ENCODE peak calls at places on chromosomes 11 and 22, in four cellular contexts. B is K562, L is GM12878, O is HepG2. V is an unnamed sample.

GRCh38 chr22:47631571-47632102 is 869.2 kb downstream of the TBC1D22A start:
- DNase-seq in B (peak), L (no peak), O (no peak), V (no peak)

GRCh38 chr22:44274918-44275665 is 37.7 kb downstream of the SHISAL1 start:
- DNase-seq in B (no peak), L (no peak), O (no peak), V (no peak)

GRCh38 chr11:114060402-114061052 is 1.0 kb downstream of the ZBTB16 start:
- DNase-seq in B (no peak), L (no peak), O (no peak), V (no peak)

GRCh38 chr11:60197442-60197841 is 14.6 kb upstream of the MS4A6A start:
- DNase-seq in B (no peak), L (no peak), O (no peak), V (no peak)

GRCh38 chr22:45468872-45469572 is 33.7 kb upstream of the FBLN1 start:
- DNase-seq in B (no peak), L (no peak), O (no peak), V (no peak)

GRCh38 chr22:19130959-19131684 is at the start of gene TSSK2:
- DNase-seq in B (no peak), L (no peak), O (no peak), V (no peak)

GRCh38 chr11:27926981-27927481 is 180.9 kb downstream of the KIF18A start:
- DNase-seq in B (peak), L (no peak), O (no peak), V (no peak)

GRCh38 chr11:116691779-116692178 is 81.0 kb downstream of the BUD13 start:
- DNase-seq in B (peak), L (no peak), O (peak), V (peak)

GRCh38 chr11:37929100-37929649 is 1331.1 kb upstream of the RAG2 start:
- DNase-seq in B (no peak), L (no peak), O (no peak), V (no peak)

GRCh38 chr22:19448076-19448607 is 631 bp upstream of the C22orf39 start:
- DNase-seq in B (peak), L (no peak), O (peak), V (peak)

GRCh38 chr22:17120281-17120680 is 879 bp downstream of the TMEM121B start:
- DNase-seq in B (peak), L (no peak), O (no peak), V (peak)

GRCh38 chr11:73389902-73390301 is 13.7 kb downstream of the RELT start:
- DNase-seq in B (no peak), L (no peak), O (no peak), V (no peak)

GRCh38 chr11:119742263-119742861 is 13.4 kb upstream of the NECTIN1 start:
- DNase-seq in B (no peak), L (no peak), O (no peak), V (no peak)

GRCh38 chr11:132972565-132972964 is 559.7 kb downstream of the OPCML start:
- DNase-seq in B (no peak), L (no peak), O (no peak), V (no peak)

GRCh38 chr22:47780281-47780875 is 1017.9 kb downstream of the TBC1D22A start:
- DNase-seq in B (no peak), L (no peak), O (no peak), V (no peak)

GRCh38 chr11:114440971-114441810 is 1.9 kb downstream of the REXO2 start:
- DNase-seq in B (peak), L (no peak), O (peak), V (no peak)

GRCh38 chr11:115607621-115608191 is 103.5 kb upstream of the CADM1 start:
- DNase-seq in B (no peak), L (no peak), O (no peak), V (no peak)

GRCh38 chr22:31346733-31347250 is 646 bp upstream of the PATZ1 start:
- DNase-seq in B (peak), L (no peak), O (peak), V (peak)

GRCh38 chr11:122367809-122368231 is 251.8 kb upstream of the BLID start:
- DNase-seq in B (no peak), L (no peak), O (peak), V (peak)

GRCh38 chr11:115630109-115630700 is 126.0 kb upstream of the CADM1 start:
- DNase-seq in B (no peak), L (no peak), O (no peak), V (no peak)

GRCh38 chr22:19668748-19669147 is 45.6 kb upstream of the SEPTIN5 start:
- DNase-seq in B (no peak), L (no peak), O (no peak), V (no peak)

GRCh38 chr11:108177570-108177969 is 44.9 kb downstream of the NPAT start:
- DNase-seq in B (no peak), L (no peak), O (peak), V (no peak)

GRCh38 chr22:28799834-28800307 is 498 bp downstream of the XBP1 start:
- DNase-seq in B (peak), L (no peak), O (no peak), V (no peak)

GRCh38 chr22:48106715-48107259 is 1344.3 kb downstream of the TBC1D22A start:
- DNase-seq in B (no peak), L (no peak), O (no peak), V (no peak)

GRCh38 chr22:32058656-32059280 is 15.7 kb downstream of the SLC5A1 start:
- DNase-seq in B (no peak), L (no peak), O (no peak), V (no peak)

GRCh38 chr11:7490535-7490934 is 5.2 kb downstream of the OLFML1 start:
- DNase-seq in B (no peak), L (no peak), O (no peak), V (no peak)

GRCh38 chr22:31821572-31821971 is 67.8 kb downstream of the DEPDC5 start:
- DNase-seq in B (no peak), L (no peak), O (no peak), V (no peak)

GRCh38 chr11:109423860-109424190 is 1.8 kb downstream of the C11orf87 start:
- DNase-seq in B (no peak), L (no peak), O (no peak), V (no peak)

GRCh38 chr22:19986410-19987341 is 29.9 kb downstream of the ARVCF start:
- DNase-seq in B (peak), L (no peak), O (peak), V (peak)

GRCh38 chr11:492416-493226 is 14.4 kb downstream of the RNH1 start:
- DNase-seq in B (no peak), L (no peak), O (no peak), V (no peak)

GRCh38 chr11:121352301-121352891 is 59.8 kb downstream of the SC5D start:
- DNase-seq in B (no peak), L (no peak), O (no peak), V (no peak)

GRCh38 chr11:86248609-86249008 is 4.1 kb downstream of the EED start:
- DNase-seq in B (no peak), L (no peak), O (no peak), V (no peak)

DNA sequence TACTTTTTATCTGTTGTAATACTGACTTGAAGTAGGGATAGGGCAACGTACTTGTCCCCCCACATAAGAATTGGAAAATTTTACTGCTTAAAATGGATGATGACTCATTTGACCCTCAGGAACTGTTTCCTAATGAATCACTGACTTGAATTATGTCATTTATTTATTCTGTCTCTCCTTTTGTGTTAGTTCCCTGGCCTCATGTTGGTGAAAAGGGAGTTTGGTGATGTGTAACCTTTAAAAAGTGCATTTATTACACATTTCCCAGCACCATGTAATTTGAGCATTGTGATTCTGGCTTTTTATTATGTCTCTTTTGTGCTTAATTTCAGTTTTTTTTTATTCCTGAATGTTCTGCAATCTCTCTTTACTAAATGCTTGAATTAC is 20.3 kb upstream of the PGM2L1 start:
- DNase-seq in B (no peak), L (no peak), O (peak), V (peak)
- TF ChIP-seq CHD4 in B (no peak), L (no peak), O (no peak), V (no peak)

GRCh38 chr22:42323971-42324370 is 53.5 kb upstream of the TCF20 start:
- DNase-seq in B (no peak), L (no peak), O (no peak), V (no peak)
- TF ChIP-seq CHD4 in B (no peak), L (no peak), O (no peak), V (no peak)

GRCh38 chr11:11777897-11778296 is 63.9 kb upstream of the USP47 start:
- DNase-seq in B (no peak), L (no peak), O (no peak), V (no peak)
- TF ChIP-seq CHD4 in B (no peak), L (no peak), O (no peak), V (no peak)

GRCh38 chr22:22059476-22060002 is 77.0 kb upstream of the TOP3B start:
- DNase-seq in B (no peak), L (no peak), O (no peak), V (no peak)

GRCh38 chr22:22060200-22061084 is 77.9 kb upstream of the TOP3B start:
- DNase-seq in B (peak), L (no peak), O (peak), V (peak)

GRCh38 chr22:22058649-22059475 is 76.3 kb upstream of the TOP3B start:
- DNase-seq in B (no peak), L (no peak), O (no peak), V (no peak)

GRCh38 chr22:22061085-22062077 is 78.8 kb upstream of the TOP3B start:
- DNase-seq in B (peak), L (no peak), O (peak), V (peak)

GRCh38 chr22:22057617-22058378 is 75.2 kb upstream of the TOP3B start:
- DNase-seq in B (no peak), L (no peak), O (no peak), V (no peak)
- TF ChIP-seq CHD4 in B (no peak), L (no peak), O (no peak), V (no peak)

DNA sequence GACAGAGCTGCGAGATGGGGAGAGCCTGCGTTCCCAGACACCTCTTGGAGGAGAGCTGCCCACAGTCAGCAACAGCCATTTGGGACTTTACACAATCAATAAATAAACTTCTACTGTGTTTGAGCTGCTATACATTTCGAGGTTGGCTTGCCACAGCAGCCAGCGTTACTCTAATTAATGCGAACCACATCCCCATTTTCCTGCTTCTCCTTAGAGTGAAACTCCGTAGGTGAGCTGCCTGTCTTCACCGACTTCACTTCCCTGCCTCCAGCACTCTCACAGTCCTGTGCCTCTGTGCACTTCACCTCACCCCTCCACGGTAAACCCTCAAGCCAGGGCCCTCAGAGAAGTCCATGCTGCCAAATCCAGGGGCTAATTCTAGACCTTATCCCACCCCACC is 5.9 kb upstream of the SLC22A12 start:
- DNase-seq in B (no peak), L (no peak), O (no peak), V (no peak)
- TF ChIP-seq CHD4 in B (no peak), L (no peak), O (no peak), V (no peak)

DNA sequence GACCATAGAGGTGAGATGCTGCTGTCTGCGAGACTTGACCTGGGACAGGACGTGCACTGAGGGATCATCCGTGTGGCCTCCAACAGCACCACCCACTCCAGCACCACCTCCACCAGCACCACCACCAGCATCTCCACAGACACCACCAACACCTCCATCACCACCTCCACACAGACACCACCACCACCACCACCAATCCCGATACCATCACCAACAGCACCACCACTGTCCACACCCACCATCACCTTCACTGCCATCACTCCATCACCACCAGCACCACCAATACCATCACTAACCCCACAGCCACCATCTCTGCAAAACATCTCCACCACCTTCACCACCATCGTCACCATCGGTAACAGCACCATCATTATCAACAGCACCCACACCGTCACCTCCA is 26.6 kb upstream of the SLC22A12 start:
- DNase-seq in B (no peak), L (no peak), O (no peak), V (no peak)
- TF ChIP-seq CHD4 in B (no peak), L (no peak), O (no peak), V (no peak)

GRCh38 chr22:30078320-30079311 is 1.6 kb upstream of the HORMAD2 start:
- DNase-seq in B (no peak), L (peak), O (no peak), V (no peak)
- TF ChIP-seq CHD4 in B (no peak), L (no peak), O (no peak), V (no peak)